ENCODE peak calls at places on chromosomes 2 and 18, in five cellular contexts. O is fibroblast of lung, N is BE2C, A is esophagus muscularis mucosa, I is mucosa of descending colon. Q is an unnamed sample.

GRCh38 chr18:74185860-74186259 is 37.5 kb downstream of the TIMM21 start:
- DNase-seq in O (no peak), N (no peak), A (no peak), I (no peak), Q (no peak)

GRCh38 chr2:9778012-9778411 is 65.3 kb upstream of the TAF1B start:
- DNase-seq in O (no peak), N (no peak), A (no peak), I (no peak), Q (no peak)

GRCh38 chr2:40165503-40165867 is 286.4 kb downstream of the SLC8A1 start:
- DNase-seq in O (no peak), N (no peak), A (no peak), I (no peak), Q (no peak)

GRCh38 chr2:64035067-64035942 is 16.1 kb upstream of the VPS54 start:
- DNase-seq in O (peak; percentile 51), N (no peak), A (no peak), I (no peak), Q (no peak)

GRCh38 chr2:111044066-111044465 is 76.6 kb upstream of the BCL2L11 start:
- DNase-seq in O (no peak), N (no peak), A (peak; percentile 82), I (no peak), Q (no peak)

GRCh38 chr2:238864207-238865014 is 16.5 kb downstream of the TWIST2 start:
- DNase-seq in O (peak; percentile 99), N (peak; percentile 51), A (peak; percentile 96), I (peak; percentile 86), Q (peak; percentile 76)

GRCh38 chr2:136008205-136008865 is 22.9 kb upstream of the DARS1 start:
- DNase-seq in O (no peak), N (no peak), A (peak; percentile 93), I (peak; percentile 16), Q (peak; percentile 33)

GRCh38 chr2:112834379-112835014 is 2.1 kb downstream of the IL1B start:
- DNase-seq in O (no peak), N (no peak), A (no peak), I (peak; percentile 96), Q (no peak)

GRCh38 chr2:224570328-224570993 is 14.7 kb downstream of the CUL3 start:
- DNase-seq in O (peak; percentile 52), N (no peak), A (no peak), I (no peak), Q (no peak)

GRCh38 chr2:147346142-147346541 is 498.7 kb upstream of the ACVR2A start:
- DNase-seq in O (no peak), N (no peak), A (no peak), I (no peak), Q (no peak)

GRCh38 chr2:223034241-223034933 is 17.6 kb upstream of the KCNE4 start:
- DNase-seq in O (no peak), N (no peak), A (no peak), I (no peak), Q (no peak)

GRCh38 chr2:11404381-11405073 is 60.1 kb upstream of the ROCK2 start:
- DNase-seq in O (no peak), N (no peak), A (no peak), I (no peak), Q (no peak)

GRCh38 chr18:74342416-74343043 is 26.9 kb downstream of the C18orf63 start:
- DNase-seq in O (peak; percentile 51), N (peak; percentile 25), A (no peak), I (peak; percentile 71), Q (no peak)

GRCh38 chr2:69642709-69643601 is 584 bp downstream of the AAK1 start:
- DNase-seq in O (peak; percentile 84), N (peak; percentile 38), A (no peak), I (peak; percentile 55), Q (peak; percentile 42)

GRCh38 chr2:121151311-121152109 is 133.5 kb downstream of the TFCP2L1 start:
- DNase-seq in O (no peak), N (no peak), A (no peak), I (peak; percentile 90), Q (no peak)

GRCh38 chr2:158725496-158725895 is 69.6 kb upstream of the DAPL1 start:
- DNase-seq in O (no peak), N (no peak), A (no peak), I (no peak), Q (no peak)

GRCh38 chr2:2919026-2919425 is 458.6 kb downstream of the EIPR1 start:
- DNase-seq in O (no peak), N (no peak), A (peak; percentile 80), I (no peak), Q (no peak)

GRCh38 chr2:224122542-224122941 is 83.5 kb upstream of the SERPINE2 start:
- DNase-seq in O (no peak), N (no peak), A (no peak), I (no peak), Q (no peak)

GRCh38 chr2:238706163-238706562 is 141.7 kb upstream of the TWIST2 start:
- DNase-seq in O (no peak), N (no peak), A (no peak), I (no peak), Q (no peak)

GRCh38 chr2:9648821-9649220 is 18.0 kb upstream of the YWHAQ start:
- DNase-seq in O (no peak), N (no peak), A (no peak), I (no peak), Q (no peak)

GRCh38 chr2:237471457-237472186 is 15.4 kb upstream of the MLPH start:
- DNase-seq in O (peak; percentile 45), N (peak; percentile 35), A (no peak), I (peak; percentile 64), Q (no peak)

GRCh38 chr2:88247531-88247930 is 77.4 kb downstream of the THNSL2 start:
- DNase-seq in O (no peak), N (no peak), A (no peak), I (no peak), Q (no peak)

GRCh38 chr2:63249146-63249545 is 198.5 kb downstream of the OTX1 start:
- DNase-seq in O (no peak), N (no peak), A (no peak), I (no peak), Q (no peak)

GRCh38 chr2:190882831-190883582 is 2.4 kb downstream of the GLS start:
- DNase-seq in O (no peak), N (no peak), A (no peak), I (no peak), Q (no peak)

GRCh38 chr2:142974288-142975024 is 97.0 kb downstream of the KYNU start:
- DNase-seq in O (peak; percentile 54), N (no peak), A (no peak), I (no peak), Q (no peak)

GRCh38 chr2:58834404-58834803 is 593.3 kb upstream of the FANCL start:
- DNase-seq in O (peak; percentile 14), N (no peak), A (no peak), I (peak; percentile 16), Q (no peak)

GRCh38 chr18:76995896-76996295 is 136.7 kb downstream of the MBP start:
- DNase-seq in O (no peak), N (no peak), A (no peak), I (no peak), Q (no peak)

GRCh38 chr2:216195565-216195978 is 86.4 kb downstream of the XRCC5 start:
- DNase-seq in O (peak; percentile 93), N (no peak), A (no peak), I (no peak), Q (no peak)

GRCh38 chr2:64581018-64581417 is 56.9 kb downstream of the AFTPH start:
- DNase-seq in O (no peak), N (no peak), A (no peak), I (no peak), Q (no peak)

GRCh38 chr2:170324640-170325046 is 146.7 kb downstream of the MYO3B start:
- DNase-seq in O (peak; percentile 36), N (peak; percentile 24), A (no peak), I (peak; percentile 21), Q (no peak)

GRCh38 chr2:189580662-189581353 is at the start of gene SLC40A1:
- DNase-seq in O (peak; percentile 64), N (peak; percentile 83), A (no peak), I (peak; percentile 81), Q (peak; percentile 86)

GRCh38 chr2:45879406-45879805 is 227.9 kb downstream of the PRKCE start:
- DNase-seq in O (no peak), N (peak; percentile 30), A (no peak), I (no peak), Q (no peak)

GRCh38 chr18:36330435-36331049 is 33.0 kb downstream of the FHOD3 start:
- DNase-seq in O (peak; percentile 18), N (no peak), A (peak; percentile 89), I (no peak), Q (no peak)

GRCh38 chr2:20651731-20652099 is 817 bp upstream of the HS1BP3 start:
- DNase-seq in O (no peak), N (no peak), A (no peak), I (no peak), Q (no peak)
- H3K4me3 ChIP-seq in O (no peak overlapping the region), N (peak overlapping the region; percentile 79), A (peak overlapping the region; percentile 96), I (no peak overlapping the region), Q (peak overlapping the region; percentile 89)

GRCh38 chr2:139122711-139123158 is 342.5 kb upstream of the NXPH2 start:
- DNase-seq in O (peak; percentile 93), N (no peak), A (no peak), I (no peak), Q (no peak)
- H3K4me3 ChIP-seq in O (no peak overlapping the region), N (no peak overlapping the region), A (no peak overlapping the region), I (no peak overlapping the region), Q (no peak overlapping the region)

DNA sequence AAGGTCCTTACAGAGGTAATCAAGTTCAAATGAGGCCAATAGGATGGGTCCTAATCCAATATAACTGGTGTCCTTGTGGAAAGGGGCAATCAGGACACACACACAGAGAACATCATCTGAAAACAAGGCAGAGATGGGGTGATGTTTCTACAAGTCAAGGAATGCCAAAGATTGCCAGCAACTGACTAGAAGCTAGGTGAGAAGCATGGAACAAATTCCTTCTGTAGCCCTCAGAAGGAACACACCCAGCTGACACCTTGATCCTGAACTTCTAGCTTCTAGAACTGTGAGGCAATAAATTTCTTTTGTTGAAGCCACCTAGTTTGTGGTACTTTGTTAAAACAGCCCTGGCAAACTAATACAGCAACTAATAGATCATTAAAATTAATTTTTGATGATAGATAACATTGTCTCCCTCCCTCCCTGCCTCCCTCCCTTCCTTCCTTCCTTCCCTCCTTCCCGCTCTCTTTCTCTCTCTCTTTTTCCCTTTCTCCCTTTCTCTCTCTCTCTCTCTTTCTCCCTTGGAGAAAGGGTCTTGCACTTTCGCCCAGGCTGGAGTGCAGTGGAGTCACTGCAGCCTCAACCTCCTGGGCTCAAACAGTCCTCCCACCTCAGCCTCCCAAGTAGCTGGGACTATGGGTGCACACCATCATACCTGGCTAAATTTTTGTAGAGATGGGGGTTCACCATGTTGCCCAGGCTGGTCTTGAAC is 10.3 kb upstream of the CD8A start:
- DNase-seq in O (no peak), N (no peak), A (peak; percentile 75), I (no peak), Q (no peak)
- H3K4me3 ChIP-seq in O (no peak overlapping the region), N (no peak overlapping the region), A (no peak overlapping the region), I (no peak overlapping the region), Q (no peak overlapping the region)

GRCh38 chr18:9878783-9879242 is 7.0 kb upstream of the TXNDC2 start:
- DNase-seq in O (no peak), N (no peak), A (no peak), I (no peak), Q (no peak)

GRCh38 chr18:9878095-9878494 is 7.7 kb upstream of the TXNDC2 start:
- DNase-seq in O (no peak), N (no peak), A (no peak), I (no peak), Q (no peak)

GRCh38 chr18:9877655-9878014 is 8.1 kb upstream of the TXNDC2 start:
- DNase-seq in O (no peak), N (no peak), A (no peak), I (no peak), Q (no peak)

GRCh38 chr18:9876523-9876866 is 9.3 kb upstream of the TXNDC2 start:
- DNase-seq in O (no peak), N (no peak), A (no peak), I (no peak), Q (no peak)

GRCh38 chr18:9876867-9877654 is 8.7 kb upstream of the TXNDC2 start:
- DNase-seq in O (peak; percentile 93), N (no peak), A (no peak), I (no peak), Q (no peak)
- H3K4me3 ChIP-seq in O (peak overlapping the region; percentile 26), N (peak overlapping the region; percentile 22), A (peak overlapping the region; percentile 11), I (no peak overlapping the region), Q (peak overlapping the region; percentile 34)

Q was measured in left ventricle myocardium inferior.